ENCODE peak calls at places on chromosome 5, in nine cellular contexts. F is endothelial cell of umbilical vein, U is MM.1S, X is transverse colon, M is HCT116, O is gastrocnemius medialis, P is hepatocyte, L is endodermal cell, G is lung. C is an unnamed sample.

GRCh38 chr5:126031989-126032716 is 391.1 kb upstream of the GRAMD2B start:
- DNase-seq in L (no peak), P (no peak), G (no peak), U (no peak), F (peak; percentile 33), O (no peak), X (no peak), M (no peak), C (peak; percentile 46)

GRCh38 chr5:142869883-142870282 is 99.7 kb downstream of the ARHGAP26 start:
- DNase-seq in F (peak; percentile 55), X (peak; percentile 63), M (no peak), O (no peak), P (no peak), U (no peak), L (no peak), G (no peak), C (no peak)

GRCh38 chr5:120886351-120886860 is 422.3 kb downstream of the PRR16 start:
- DNase-seq in L (no peak), U (no peak), F (no peak), M (no peak), P (no peak), O (no peak), X (no peak), G (no peak), C (no peak)

GRCh38 chr5:159422371-159422770 is 92.1 kb upstream of the IL12B start:
- DNase-seq in U (no peak), L (no peak), G (no peak), M (no peak), X (no peak), O (no peak), F (no peak), P (no peak), C (no peak)

GRCh38 chr5:81554647-81555046 is 160.7 kb upstream of the ACOT12 start:
- DNase-seq in M (no peak), F (no peak), G (no peak), O (no peak), P (no peak), U (no peak), X (no peak), L (no peak), C (no peak)

GRCh38 chr5:66306105-66306843 is 162.2 kb downstream of the SREK1 start:
- DNase-seq in F (peak; percentile 72), X (peak; percentile 34), P (peak; percentile 82), G (peak; percentile 66), O (peak; percentile 24), U (peak; percentile 66), L (peak; percentile 85), M (peak; percentile 63), C (peak; percentile 52)

GRCh38 chr5:174608631-174609097 is 115.7 kb upstream of the MSX2 start:
- DNase-seq in M (peak; percentile 67), L (no peak), O (no peak), X (peak; percentile 20), U (no peak), P (no peak), G (peak; percentile 68), F (no peak), C (peak; percentile 48)

GRCh38 chr5:76942581-76942980 is 10.3 kb upstream of the CRHBP start:
- DNase-seq in P (no peak), X (no peak), F (no peak), O (no peak), M (no peak), U (no peak), L (no peak), G (no peak), C (no peak)

GRCh38 chr5:117761190-117761589 is 1186.6 kb upstream of the SEMA6A start:
- DNase-seq in L (no peak), U (peak; percentile 18), P (no peak), O (no peak), M (no peak), F (no peak), X (no peak), G (no peak), C (no peak)

DNA sequence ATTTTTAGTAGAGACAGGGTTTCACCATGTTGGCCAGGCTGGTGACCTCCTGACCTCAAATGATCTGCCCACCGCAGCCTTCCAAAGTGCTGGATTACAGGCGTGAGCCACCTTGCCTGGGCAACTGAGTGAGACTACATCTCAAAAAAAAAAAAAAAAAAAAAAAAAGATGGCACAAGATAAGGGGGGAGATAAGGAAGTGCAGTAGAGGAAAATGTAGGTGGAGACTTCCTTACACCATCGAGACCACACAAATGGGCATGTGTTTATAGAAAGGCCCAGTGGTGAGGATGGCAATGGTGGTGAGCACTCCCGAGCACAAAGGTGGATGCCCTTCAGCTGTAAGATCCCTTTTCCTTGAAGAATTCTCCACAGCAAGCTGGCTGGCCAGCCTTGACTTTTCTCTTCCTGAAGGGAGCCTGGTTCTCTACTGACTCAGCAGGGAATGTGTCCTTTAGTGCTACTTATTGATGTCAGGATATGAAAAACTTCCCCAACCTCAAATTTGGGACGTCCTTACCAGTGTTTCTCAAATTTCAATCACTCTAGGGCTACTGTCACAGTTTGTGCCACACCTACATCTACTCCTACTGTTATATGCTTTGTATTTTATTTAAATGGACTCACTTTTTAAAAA is 28.2 kb downstream of the ERGIC1 start:
- DNase-seq in P (no peak), U (no peak), M (no peak), X (no peak), O (peak; percentile 72), F (peak; percentile 49), G (no peak), L (no peak), C (no peak)
- H3K27ac ChIP-seq in P (peak overlapping the region; percentile 20), U (no peak overlapping the region), M (no peak overlapping the region), X (peak overlapping the region; percentile 87), O (peak overlapping the region; percentile 85), F (peak overlapping the region; percentile 40), G (peak overlapping the region; percentile 42), L (no peak overlapping the region), C (peak overlapping the region; percentile 90)

GRCh38 chr5:83029-83428 is 8.9 kb upstream of the PLEKHG4B start:
- DNase-seq in G (no peak), P (no peak), F (no peak), O (no peak), L (no peak), U (no peak), X (no peak), M (no peak), C (no peak)
- H3K4me1 ChIP-seq in G (peaks cover 5% of the 10 kb centered on the region), P (peaks cover 14% of the 10 kb centered on the region), F (no peaks in the 10 kb centered on the region), O (no peaks in the 10 kb centered on the region), L (peaks cover 9% of the 10 kb centered on the region), U (no peaks in the 10 kb centered on the region), X (no peaks in the 10 kb centered on the region), M (peaks cover 15% of the 10 kb centered on the region), C (no peaks in the 10 kb centered on the region)

GRCh38 chr5:178588769-178589168 is 1.4 kb downstream of the COL23A1 start:
- DNase-seq in P (no peak), F (no peak), L (no peak), G (no peak), O (no peak), M (no peak), U (no peak), X (no peak), C (no peak)
- H3K4me3 ChIP-seq in P (no peak overlapping the region), F (no peak overlapping the region), L (peak overlapping the region; percentile 84), G (no peak overlapping the region), O (no peak overlapping the region), M (no peak overlapping the region), U (no peak overlapping the region), X (no peak overlapping the region), C (no peak overlapping the region)

GRCh38 chr5:136027316-136027715 is 1.5 kb upstream of the TGFBI start:
- DNase-seq in L (no peak), M (no peak), U (no peak), F (no peak), G (no peak), X (no peak), P (no peak), O (no peak), C (no peak)

GRCh38 chr5:136026636-136027035 is 2.2 kb upstream of the TGFBI start:
- DNase-seq in F (no peak), O (no peak), M (no peak), G (no peak), X (no peak), U (no peak), P (no peak), L (peak; percentile 28), C (no peak)

GRCh38 chr5:136023935-136024645 is 4.7 kb upstream of the TGFBI start:
- DNase-seq in X (no peak), U (no peak), M (no peak), L (peak; percentile 16), G (no peak), F (no peak), O (no peak), P (no peak), C (no peak)

GRCh38 chr5:136028090-136028489 is 698 bp upstream of the TGFBI start:
- DNase-seq in L (peak; percentile 46), P (no peak), X (no peak), G (no peak), O (no peak), U (no peak), M (no peak), F (no peak), C (peak; percentile 12)

GRCh38 chr5:136025900-136026299 is 2.9 kb upstream of the TGFBI start:
- DNase-seq in L (peak; percentile 1), G (no peak), O (no peak), P (no peak), F (no peak), U (no peak), X (no peak), M (no peak), C (peak; percentile 71)
- H3K27ac ChIP-seq in L (no peak overlapping the region), G (no peak overlapping the region), O (no peak overlapping the region), P (peak overlapping the region; percentile 56), F (no peak overlapping the region), U (no peak overlapping the region), X (peak overlapping the region; percentile 56), M (no peak overlapping the region), C (peak overlapping the region; percentile 65)

GRCh38 chr5:54917323-54917722 is 68.1 kb downstream of the ESM1 start:
- DNase-seq in M (no peak), U (no peak), L (no peak), P (no peak), O (no peak), G (no peak), X (no peak), F (no peak), C (no peak)

GRCh38 chr5:54909911-54910870 is 75.2 kb downstream of the ESM1 start:
- DNase-seq in P (no peak), G (no peak), F (peak; percentile 94), X (no peak), O (no peak), U (no peak), M (no peak), L (no peak), C (no peak)

GRCh38 chr5:54915466-54916027 is 69.8 kb downstream of the ESM1 start:
- DNase-seq in F (peak; percentile 54), P (no peak), L (no peak), G (no peak), U (no peak), X (no peak), M (no peak), O (no peak), C (no peak)

GRCh38 chr5:54909126-54909525 is 76.3 kb downstream of the ESM1 start:
- DNase-seq in M (no peak), F (peak; percentile 31), L (no peak), P (no peak), U (no peak), X (no peak), G (no peak), O (no peak), C (no peak)

DNA sequence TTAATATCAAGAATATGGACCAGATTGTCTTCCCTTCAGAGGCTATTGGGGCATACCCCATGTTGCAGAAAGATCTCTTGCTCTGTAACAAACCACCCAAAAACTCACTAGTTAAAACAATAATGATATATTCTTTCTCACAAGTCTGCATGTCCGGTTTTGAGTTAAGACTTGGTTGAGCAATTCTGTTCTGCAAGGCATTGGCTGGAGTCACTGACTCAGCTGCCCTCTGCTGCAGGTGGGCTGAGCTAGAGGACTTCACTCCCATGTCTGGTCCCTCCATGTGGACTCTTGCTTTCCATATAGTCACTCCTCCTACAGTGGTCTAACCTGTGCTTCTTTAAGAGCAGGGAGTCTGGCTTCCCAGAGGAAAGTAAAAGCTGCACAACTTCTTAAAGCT is 73.4 kb downstream of the ESM1 start:
- DNase-seq in U (no peak), F (no peak), M (no peak), O (no peak), P (no peak), G (no peak), L (no peak), X (no peak), C (no peak)
- H3K4me1 ChIP-seq in U (no peaks in the 10 kb centered on the region), F (peaks cover 40% of the 10 kb centered on the region), M (no peaks in the 10 kb centered on the region), O (no peaks in the 10 kb centered on the region), P (no peaks in the 10 kb centered on the region), G (no peaks in the 10 kb centered on the region), L (no peaks in the 10 kb centered on the region), X (no peaks in the 10 kb centered on the region), C (peaks cover 25% of the 10 kb centered on the region)